ENCODE peak calls at places on chromosomes 6 and 20, in six cellular contexts. L is H1, U is HCT116, T is K562, Z is GM12878, O is HepG2. N is an unnamed sample.

GRCh38 chr6:34182751-34183531 is 37.1 kb upstream of the GRM4 start:
- DNase-seq in O (no peak), L (no peak), Z (peak), T (peak), U (no peak), N (no peak)

GRCh38 chr20:12617076-12617475 is 391.7 kb upstream of the SPTLC3 start:
- DNase-seq in L (no peak), T (no peak), O (no peak), U (no peak), Z (no peak), N (no peak)

GRCh38 chr6:12578751-12579150 is 137.8 kb upstream of the PHACTR1 start:
- DNase-seq in O (no peak), Z (no peak), U (no peak), L (no peak), T (no peak), N (peak)

GRCh38 chr6:2744206-2744771 is 6.4 kb downstream of the MYLK4 start:
- DNase-seq in T (no peak), Z (no peak), U (no peak), O (no peak), L (no peak), N (no peak)

GRCh38 chr6:156601821-156602301 is 175.3 kb upstream of the ARID1B start:
- DNase-seq in U (no peak), Z (no peak), T (no peak), L (no peak), O (no peak), N (no peak)

GRCh38 chr6:53048431-53049195 is 16.6 kb upstream of the FBXO9 start:
- DNase-seq in T (no peak), U (peak), L (no peak), Z (peak), O (peak), N (peak)

GRCh38 chr6:49202923-49203322 is 260.1 kb downstream of the MMUT start:
- DNase-seq in T (no peak), O (no peak), L (no peak), Z (no peak), U (no peak), N (no peak)

GRCh38 chr6:6842301-6842700 is 253.8 kb downstream of the LY86 start:
- DNase-seq in U (no peak), T (no peak), Z (no peak), O (no peak), L (no peak), N (no peak)

GRCh38 chr20:38304845-38305447 is 990 bp downstream of the BPI start:
- DNase-seq in L (peak), T (peak), O (peak), Z (no peak), U (peak), N (peak)

GRCh38 chr6:129369737-129370136 is 340.2 kb downstream of the ARHGAP18 start:
- DNase-seq in U (no peak), Z (no peak), L (no peak), T (no peak), O (no peak), N (no peak)

GRCh38 chr6:16706029-16706428 is 55.2 kb downstream of the ATXN1 start:
- DNase-seq in U (no peak), T (no peak), L (no peak), O (no peak), Z (no peak), N (no peak)

GRCh38 chr6:91149246-91149645 is 562.4 kb upstream of the MAP3K7 start:
- DNase-seq in L (no peak), Z (no peak), U (no peak), T (no peak), O (no peak), N (no peak)

GRCh38 chr6:98946877-98947410 is 802 bp downstream of the FBXL4 start:
- DNase-seq in Z (no peak), U (no peak), L (no peak), T (no peak), O (no peak), N (peak)

GRCh38 chr6:26195924-26196845 is 109.0 kb downstream of the HFE start:
- DNase-seq in T (no peak), U (no peak), Z (no peak), O (peak), L (no peak), N (peak)

GRCh38 chr6:44052419-44053011 is 74.7 kb downstream of the MRPL14 start:
- DNase-seq in T (peak), U (no peak), Z (no peak), O (no peak), L (no peak), N (peak)

GRCh38 chr20:10674684-10675455 is 1.1 kb upstream of the JAG1 start:
- DNase-seq in L (no peak), T (peak), U (peak), O (peak), Z (no peak), N (peak)

GRCh38 chr6:116327803-116328527 is 42.8 kb upstream of the DSE start:
- DNase-seq in U (no peak), T (no peak), L (no peak), Z (no peak), O (no peak), N (peak)

GRCh38 chr6:158631678-158632537 is 12.6 kb downstream of the DYNLT1 start:
- DNase-seq in O (no peak), U (peak), T (peak), Z (no peak), L (no peak), N (peak)

GRCh38 chr20:36153754-36154695 is 515 bp upstream of the EPB41L1 start:
- DNase-seq in Z (no peak), U (no peak), O (peak), T (peak), L (no peak), N (peak)

GRCh38 chr20:20037960-20038359 is 14.3 kb downstream of the CRNKL1 start:
- DNase-seq in T (no peak), O (no peak), Z (no peak), L (no peak), U (no peak), N (peak)

GRCh38 chr6:127210725-127211124 is 55.9 kb upstream of the RNF146 start:
- DNase-seq in O (no peak), T (no peak), Z (no peak), U (no peak), L (no peak), N (no peak)

GRCh38 chr20:57795347-57795697 is 85.5 kb upstream of the PMEPA1 start:
- DNase-seq in L (no peak), O (peak), Z (no peak), U (no peak), T (no peak), N (peak)

GRCh38 chr6:54846857-54847721 is 518 bp downstream of the FAM83B start:
- DNase-seq in U (no peak), L (no peak), O (no peak), Z (no peak), T (no peak), N (no peak)

GRCh38 chr6:41974281-41974825 is 32.7 kb upstream of the CCND3 start:
- DNase-seq in Z (no peak), U (no peak), L (no peak), O (no peak), T (no peak), N (no peak)

GRCh38 chr6:12249516-12250394 is 40.4 kb upstream of the EDN1 start:
- DNase-seq in L (no peak), T (no peak), O (no peak), Z (no peak), U (no peak), N (no peak)

GRCh38 chr20:4320284-4320683 is 304.9 kb upstream of the RNF24 start:
- DNase-seq in U (no peak), Z (no peak), T (no peak), O (no peak), L (no peak), N (no peak)

GRCh38 chr6:47235964-47236760 is 73.5 kb downstream of the TNFRSF21 start:
- DNase-seq in L (no peak), T (no peak), U (no peak), Z (no peak), O (no peak), N (no peak)

GRCh38 chr6:31042801-31043200 is 32.5 kb downstream of the MUC22 start:
- DNase-seq in Z (no peak), T (peak), O (peak), L (peak), U (peak), N (peak)

GRCh38 chr6:166656269-166657206 is 29.5 kb upstream of the RPS6KA2 start:
- DNase-seq in U (no peak), T (no peak), Z (no peak), O (peak), L (no peak), N (peak)

GRCh38 chr6:40543776-40544175 is 43.4 kb downstream of the LRFN2 start:
- DNase-seq in O (no peak), U (no peak), L (no peak), Z (no peak), T (no peak), N (no peak)

GRCh38 chr20:64144144-64144912 is 19.9 kb upstream of the MYT1 start:
- DNase-seq in Z (no peak), U (no peak), L (no peak), O (no peak), T (no peak), N (no peak)

GRCh38 chr6:148502083-148502772 is 159.6 kb downstream of the SASH1 start:
- DNase-seq in T (no peak), L (no peak), O (no peak), U (no peak), Z (no peak), N (peak)

GRCh38 chr20:52493177-52493711 is 301.7 kb upstream of the ZFP64 start:
- DNase-seq in O (no peak), Z (no peak), U (no peak), T (no peak), L (no peak), N (peak)

GRCh38 chr20:41149679-41150131 is 12.4 kb downstream of the PLCG1 start:
- DNase-seq in U (peak), T (peak), L (no peak), Z (no peak), O (peak), N (peak)

GRCh38 chr6:38909020-38909730 is 139.4 kb upstream of the GLP1R start:
- DNase-seq in L (no peak), U (no peak), O (peak), T (no peak), Z (no peak), N (no peak)

GRCh38 chr6:111087106-111087835 is at the start of gene SLC16A10:
- DNase-seq in O (peak), L (peak), Z (no peak), U (peak), T (peak), N (no peak)

GRCh38 chr20:58612021-58612700 is 38.9 kb upstream of the STX16 start:
- DNase-seq in U (no peak), L (no peak), Z (no peak), O (no peak), T (no peak), N (no peak)

GRCh38 chr20:46118481-46119020 is 437 bp downstream of the CD40 start:
- DNase-seq in O (no peak), T (no peak), Z (no peak), U (no peak), L (no peak), N (no peak)

GRCh38 chr20:19347943-19348456 is 135.6 kb downstream of the SLC24A3 start:
- DNase-seq in T (no peak), Z (peak), O (no peak), L (no peak), U (no peak), N (no peak)

DNA sequence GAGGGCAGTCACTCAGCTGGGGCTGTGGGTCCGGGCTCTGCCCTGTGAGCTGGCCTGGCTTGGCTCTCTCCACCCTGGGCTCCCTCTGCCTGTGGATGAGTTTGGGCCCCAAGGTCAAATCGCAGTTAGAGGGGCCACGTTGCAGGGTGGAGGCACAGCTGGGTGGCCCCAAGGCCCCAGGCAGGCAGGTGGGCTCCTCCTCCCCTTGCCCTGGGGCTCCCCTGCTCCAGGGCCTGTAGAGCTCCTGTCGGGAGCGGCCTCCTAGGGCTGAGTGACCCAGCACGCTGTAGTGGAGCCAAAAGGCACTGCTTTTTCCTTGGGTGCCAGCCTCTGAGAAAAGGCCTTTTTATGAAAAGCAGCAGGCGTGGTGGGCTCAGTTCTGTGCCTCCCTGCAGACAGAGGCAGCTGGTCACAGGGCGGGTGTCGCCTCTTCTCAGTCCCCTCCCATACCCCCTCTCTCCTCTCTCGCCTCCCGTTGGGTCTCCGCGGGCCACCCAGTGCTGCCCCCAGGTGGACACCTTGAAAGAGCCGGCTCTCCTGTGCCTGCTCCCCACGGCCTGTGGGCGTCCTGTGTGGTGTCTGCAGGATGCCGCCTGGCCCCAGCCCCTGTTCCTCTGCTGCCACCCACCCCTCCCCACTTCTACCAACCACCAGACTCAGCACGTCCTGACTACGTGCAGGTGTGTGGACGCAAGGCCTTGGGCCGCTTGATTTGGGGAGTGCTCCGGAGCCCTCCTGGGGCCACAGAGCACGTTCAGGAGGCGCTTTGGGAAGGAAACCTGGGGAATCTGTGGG is 13.2 kb downstream of the SS18L1 start:
- DNase-seq in T (peak), U (peak), L (no peak), O (peak), Z (no peak), N (peak)
- TF ChIP-seq CEBPB in T (no peak), U (no peak), L (no peak), O (no peak), Z (no peak), N (no peak)

DNA sequence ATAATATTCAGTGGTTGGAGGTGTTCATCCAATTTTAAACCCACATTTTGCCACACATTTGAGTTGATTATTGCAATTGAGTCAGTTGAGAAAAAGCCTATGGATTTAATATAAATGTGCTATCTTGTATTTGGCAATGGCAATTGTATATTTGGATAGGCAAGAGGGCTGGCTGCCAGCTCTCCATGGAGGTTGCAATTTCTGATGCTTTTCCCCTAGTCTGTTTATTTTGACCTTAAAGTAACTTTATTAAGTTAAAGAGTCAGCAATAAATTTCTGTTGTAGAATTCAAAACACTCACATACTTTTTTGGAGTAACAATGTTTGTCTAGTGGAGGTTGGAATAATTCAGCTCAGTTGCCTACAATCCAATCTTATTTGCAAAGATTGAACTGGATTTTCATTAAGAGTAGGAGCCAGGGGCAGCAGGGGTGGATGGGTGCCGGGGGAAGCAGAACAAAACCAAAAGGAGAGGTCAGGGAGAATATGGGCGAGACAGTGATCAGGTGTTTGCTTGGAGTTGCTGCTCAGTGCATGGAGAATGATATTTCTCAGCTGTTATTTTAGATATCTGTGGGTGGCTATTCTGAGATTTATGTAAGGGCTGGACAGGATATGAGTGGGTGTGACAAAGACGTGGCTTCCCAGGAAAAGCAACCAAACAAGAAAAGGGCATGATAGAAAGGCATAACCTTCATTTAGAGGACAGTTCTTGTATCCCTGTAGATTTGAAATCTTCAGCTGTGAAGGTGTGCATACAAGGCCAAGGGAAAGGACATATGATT is 163.0 kb downstream of the HDGFL1 start:
- DNase-seq in Z (no peak), T (no peak), O (no peak), L (no peak), U (no peak), N (peak)
- H2AFZ ChIP-seq in Z (no peak), T (no peak), O (no peak), L (no peak), U (no peak), N (peak)

GRCh38 chr20:32510601-32511357 is 74.4 kb downstream of the NOL4L start:
- DNase-seq in O (peak), Z (no peak), T (peak), U (no peak), L (no peak), N (no peak)
- TF ChIP-seq CEBPB in O (no peak), Z (no peak), T (no peak), U (no peak), L (no peak), N (no peak)

DNA sequence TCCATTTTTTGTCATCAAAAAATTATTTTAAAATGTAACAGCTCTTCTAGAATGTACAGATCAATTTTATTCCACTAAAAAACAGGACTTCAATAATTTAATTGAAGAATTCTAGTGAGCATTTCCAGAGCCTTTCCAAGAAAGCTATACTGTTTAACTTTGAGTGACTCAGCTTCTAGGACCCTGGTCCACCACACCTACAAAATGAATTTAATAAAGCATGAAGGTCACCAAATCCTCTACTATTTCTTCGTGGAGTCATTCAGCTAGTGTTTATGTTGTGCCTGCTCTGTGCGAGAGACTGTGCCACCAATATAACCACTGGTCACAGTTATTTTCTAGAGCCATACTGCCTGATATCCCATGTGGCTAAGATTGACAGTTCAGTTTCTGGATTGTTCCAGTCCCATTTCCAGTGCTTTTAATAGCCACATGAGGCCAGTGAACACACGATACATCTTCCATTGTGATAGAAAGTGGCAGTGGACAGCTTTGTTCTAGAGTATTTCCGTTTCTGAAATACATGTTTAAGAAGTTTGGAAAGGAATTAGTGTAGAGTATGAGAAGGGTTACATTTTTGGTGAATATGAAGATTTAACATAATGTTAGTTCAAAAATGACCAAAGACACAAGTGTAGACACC is 160.6 kb downstream of the MTHFD1L start:
- DNase-seq in U (no peak), O (no peak), Z (no peak), L (no peak), T (no peak), N (no peak)
- H2AFZ ChIP-seq in U (no peak), O (no peak), Z (no peak), L (no peak), T (no peak), N (no peak)

GRCh38 chr20:23303325-23304102 is 47.1 kb upstream of the NXT1 start:
- DNase-seq in T (no peak), O (no peak), L (no peak), Z (no peak), U (no peak), N (no peak)

GRCh38 chr20:23302801-23303200 is 47.8 kb upstream of the NXT1 start:
- DNase-seq in T (no peak), Z (no peak), U (no peak), O (no peak), L (no peak), N (no peak)

GRCh38 chr20:23304616-23305015 is 46.0 kb upstream of the NXT1 start:
- DNase-seq in L (no peak), O (no peak), T (no peak), U (no peak), Z (no peak), N (no peak)

GRCh38 chr20:23302386-23302785 is 48.2 kb upstream of the NXT1 start:
- DNase-seq in O (no peak), Z (no peak), L (no peak), U (no peak), T (no peak), N (no peak)

GRCh38 chr20:23305098-23305497 is 45.5 kb upstream of the NXT1 start:
- DNase-seq in O (no peak), U (no peak), L (no peak), Z (no peak), T (no peak), N (no peak)
- TF ChIP-seq CEBPB in O (no peak), U (no peak), L (no peak), Z (no peak), T (no peak), N (no peak)

DNA sequence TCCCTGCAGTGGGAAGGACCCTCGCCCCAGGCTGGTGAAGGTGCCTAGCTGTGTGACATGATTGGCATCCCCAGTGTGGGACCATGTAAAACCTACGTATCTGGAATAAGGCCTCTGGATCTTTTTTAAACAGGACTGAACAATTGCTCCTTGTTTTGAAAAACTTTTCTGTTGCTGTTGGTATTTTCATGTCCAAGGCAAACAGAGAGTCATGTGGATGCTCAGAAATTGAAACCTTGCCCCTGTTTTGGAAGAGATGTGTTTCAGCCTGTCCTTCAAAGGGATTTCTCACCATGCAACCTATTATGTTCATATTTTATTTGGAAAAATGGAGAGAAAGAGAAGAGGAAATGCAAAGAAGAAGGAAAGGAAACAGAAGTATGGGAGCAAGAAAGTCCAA is 362.3 kb downstream of the PKHD1 start:
- DNase-seq in U (no peak), T (no peak), L (no peak), O (no peak), Z (no peak), N (no peak)
- H2AFZ ChIP-seq in U (no peak), T (no peak), L (no peak), O (no peak), Z (no peak), N (no peak)

DNA sequence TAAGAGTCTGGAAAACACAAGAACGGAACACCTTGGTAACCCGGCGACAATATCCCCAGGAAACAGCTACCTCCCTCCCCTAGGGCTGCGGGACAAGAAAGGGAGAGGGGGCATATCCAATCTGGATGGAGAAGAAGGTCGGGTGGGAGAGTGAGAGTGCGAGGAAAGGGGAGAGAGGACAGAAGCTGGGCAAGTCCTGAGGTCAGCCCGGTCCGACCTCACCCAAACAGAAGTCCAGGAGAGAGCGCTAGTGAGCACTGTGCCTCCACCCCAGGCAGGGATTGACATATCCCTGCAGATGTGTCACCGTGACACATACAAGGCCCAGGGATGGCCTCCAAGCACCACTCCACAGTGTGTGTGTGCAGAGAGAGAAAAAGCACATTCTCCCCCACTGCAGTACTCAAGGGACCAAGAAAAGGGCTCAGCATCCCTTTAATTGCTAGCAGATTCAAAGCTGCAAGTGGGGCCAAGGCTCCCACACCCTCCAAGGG is 3.3 kb downstream of the PXDC1 start:
- DNase-seq in T (peak), Z (no peak), U (peak), L (no peak), O (peak), N (peak)
- TF ChIP-seq CEBPB in T (no peak), Z (no peak), U (no peak), L (no peak), O (no peak), N (no peak)